ENCODE peak calls at places on chromosomes 6 and 20, in six cellular contexts. H is A549, Q is K562, S is GM12878, E is transverse colon, X is suprapubic skin. P is an unnamed sample.

GRCh38 chr6:3026811-3027626 is 27.3 kb downstream of the NQO2 start:
- DNase-seq in H (no peak), Q (peak), S (peak), E (peak), X (no peak), P (no peak)

GRCh38 chr6:157622427-157622826 is 200.6 kb upstream of the SNX9 start:
- DNase-seq in Q (no peak), E (no peak), H (no peak), X (peak), S (no peak), P (no peak)

GRCh38 chr6:158648682-158649131 is 1.1 kb upstream of the SYTL3 start:
- DNase-seq in S (peak), H (no peak), X (no peak), E (no peak), Q (no peak), P (no peak)

GRCh38 chr6:117534974-117535373 is 52.5 kb downstream of the DCBLD1 start:
- DNase-seq in X (no peak), S (no peak), H (no peak), Q (no peak), E (no peak), P (no peak)

GRCh38 chr20:58228484-58229197 is at the start of gene ANKRD60:
- DNase-seq in X (peak), S (no peak), Q (peak), E (no peak), H (no peak), P (no peak)

GRCh38 chr6:97049254-97050004 is 124.9 kb downstream of the KLHL32 start:
- DNase-seq in H (no peak), S (peak), X (no peak), E (no peak), Q (no peak), P (no peak)

GRCh38 chr6:93721386-93722048 is 302.2 kb upstream of the EPHA7 start:
- DNase-seq in S (no peak), H (no peak), Q (no peak), E (no peak), X (no peak), P (no peak)

GRCh38 chr6:121791396-121792315 is 356.2 kb downstream of the GJA1 start:
- DNase-seq in H (no peak), S (no peak), E (no peak), X (no peak), Q (no peak), P (no peak)

GRCh38 chr6:168165373-168165772 is 86.4 kb upstream of the FRMD1 start:
- DNase-seq in E (no peak), Q (no peak), S (no peak), H (no peak), X (peak), P (no peak)

GRCh38 chr6:85764844-85765243 is 122.2 kb upstream of the SYNCRIP start:
- DNase-seq in Q (no peak), X (no peak), H (no peak), E (no peak), S (no peak), P (no peak)

GRCh38 chr20:10074513-10074912 is 39.7 kb downstream of the ANKEF1 start:
- DNase-seq in E (no peak), S (no peak), H (peak), X (no peak), Q (no peak), P (peak)

GRCh38 chr20:22374678-22375590 is 209.4 kb downstream of the FOXA2 start:
- DNase-seq in S (no peak), E (no peak), X (no peak), H (no peak), Q (no peak), P (no peak)

GRCh38 chr6:133837801-133838349 is 51.0 kb upstream of the TCF21 start:
- DNase-seq in E (peak), Q (peak), H (peak), X (no peak), S (no peak), P (peak)

GRCh38 chr6:132084811-132085509 is 133.8 kb upstream of the CCN2 start:
- DNase-seq in E (no peak), X (no peak), S (peak), H (no peak), Q (no peak), P (no peak)

GRCh38 chr6:47152666-47153065 is 110.5 kb upstream of the ADGRF1 start:
- DNase-seq in Q (no peak), H (no peak), X (no peak), E (no peak), S (no peak), P (no peak)

GRCh38 chr20:33830371-33830770 is 19.2 kb downstream of the CHMP4B start:
- DNase-seq in S (no peak), Q (no peak), X (no peak), H (no peak), E (peak), P (no peak)

GRCh38 chr6:17042422-17043147 is 59.3 kb upstream of the STMND1 start:
- DNase-seq in H (peak), S (no peak), E (peak), X (no peak), Q (no peak), P (no peak)

GRCh38 chr20:16397053-16397452 is 176.2 kb downstream of the KIF16B start:
- DNase-seq in S (no peak), X (no peak), Q (no peak), H (no peak), E (no peak), P (peak)

GRCh38 chr6:14440891-14441358 is 323.4 kb downstream of the CD83 start:
- DNase-seq in H (no peak), X (no peak), S (no peak), E (no peak), Q (no peak), P (no peak)

GRCh38 chr6:42177514-42178364 is 4.6 kb downstream of the GUCA1A start:
- DNase-seq in S (no peak), X (no peak), E (no peak), H (no peak), Q (peak), P (no peak)

GRCh38 chr6:548517-548916 is 108.4 kb downstream of the HUS1B start:
- DNase-seq in Q (no peak), X (no peak), E (no peak), H (no peak), S (no peak), P (no peak)

GRCh38 chr6:4861564-4861963 is 85.4 kb downstream of the CDYL start:
- DNase-seq in X (no peak), Q (no peak), E (no peak), S (no peak), H (no peak), P (no peak)

DNA sequence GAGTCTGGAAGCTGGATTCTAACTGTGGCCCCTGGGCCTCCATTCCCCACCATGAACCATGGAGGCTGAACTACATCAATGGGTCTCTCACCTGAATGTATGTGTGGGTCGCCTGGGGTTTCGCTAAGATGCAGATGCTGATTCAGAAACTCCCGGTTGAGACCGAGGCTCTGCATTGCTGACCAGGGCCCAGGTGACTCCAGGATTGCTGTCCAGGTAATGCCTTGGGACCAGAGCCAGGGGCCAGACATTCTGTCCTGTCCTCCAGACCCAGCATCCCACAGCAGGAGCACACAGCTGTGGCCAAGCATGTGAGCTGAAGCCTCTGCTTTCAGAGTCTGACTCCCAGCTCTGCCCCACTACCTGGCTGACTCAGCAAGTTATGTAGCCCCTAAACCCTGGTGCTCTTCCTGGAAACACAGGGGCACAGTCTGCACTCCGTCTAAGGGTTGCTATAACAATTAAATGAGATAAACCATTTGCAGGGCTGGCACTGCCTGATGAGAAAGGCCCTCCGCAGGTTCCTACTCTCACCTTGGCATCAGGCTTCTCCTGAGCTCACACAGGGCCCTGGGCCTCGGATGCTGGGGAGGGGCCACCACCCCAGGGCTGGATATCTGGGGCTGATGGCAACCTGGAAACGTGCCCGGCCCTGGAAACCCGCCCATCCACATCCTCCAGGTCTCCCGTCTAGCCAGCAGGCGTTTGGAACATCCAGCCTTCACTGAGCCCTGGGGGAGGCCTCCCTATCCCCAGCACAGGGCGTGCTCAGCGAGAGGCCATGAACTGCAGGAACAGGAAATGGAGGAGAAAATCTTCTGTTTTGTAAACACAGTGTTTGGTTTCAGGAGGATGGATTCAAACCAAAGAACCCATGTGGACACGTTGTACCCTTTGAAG is 175.7 kb downstream of the DLL1 start:
- DNase-seq in X (peak), S (no peak), H (no peak), E (no peak), Q (no peak), P (no peak)
- H3K4me3 ChIP-seq in X (no peak), S (no peak), H (no peak), E (no peak), Q (no peak), P (no peak)

GRCh38 chr20:14765370-14765701 is 427.9 kb upstream of the FLRT3 start:
- DNase-seq in E (no peak), Q (no peak), H (no peak), X (no peak), S (no peak), P (no peak)

GRCh38 chr20:14761903-14762302 is 424.5 kb upstream of the FLRT3 start:
- DNase-seq in X (no peak), H (no peak), Q (no peak), S (no peak), E (no peak), P (no peak)

DNA sequence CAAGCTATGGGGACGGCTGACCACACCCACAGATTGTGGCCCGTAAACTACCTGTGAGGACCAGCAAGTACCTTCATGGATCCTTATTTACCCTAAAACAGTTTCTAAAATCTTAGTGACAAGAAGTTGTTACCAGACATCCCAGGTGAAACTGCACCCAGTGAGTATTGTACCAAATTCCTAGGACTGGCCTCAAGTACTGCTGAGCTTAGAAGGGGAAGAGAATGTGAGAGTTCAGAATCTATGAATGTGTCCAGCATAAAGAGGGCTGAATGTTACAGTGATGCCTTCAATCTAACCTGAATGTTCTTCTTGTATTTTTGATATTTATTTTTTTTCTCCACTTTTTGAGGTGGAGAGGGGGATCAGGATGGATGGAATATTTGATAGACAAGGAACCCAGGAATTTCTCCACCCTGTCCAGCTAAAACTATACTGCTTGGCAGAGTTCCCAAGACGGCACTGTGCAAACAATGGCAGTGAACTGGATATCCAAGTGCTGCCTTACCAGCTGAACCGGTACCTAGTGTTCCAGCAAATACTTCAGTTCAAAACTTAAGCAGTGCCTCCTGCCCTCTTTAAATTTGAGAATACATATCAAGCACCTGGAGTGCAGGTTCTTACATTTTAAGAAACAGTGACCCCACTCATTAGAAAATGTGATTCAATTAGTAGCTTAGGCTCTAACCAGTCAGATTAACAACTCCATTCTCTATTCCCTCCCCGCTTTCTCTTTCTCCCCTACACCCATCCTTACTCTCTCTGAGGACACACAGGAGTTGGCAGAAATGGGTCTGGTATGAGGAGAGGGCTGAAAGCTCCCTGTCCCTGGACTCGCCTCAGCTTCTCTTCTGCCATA is 427.3 kb upstream of the FLRT3 start:
- DNase-seq in Q (no peak), S (no peak), E (peak), X (no peak), H (no peak), P (no peak)
- TF ChIP-seq EP300 in Q (no peak), S (no peak), E (no peak), X (no peak), H (no peak), P (no peak)

GRCh38 chr20:25076731-25077609 is 5.0 kb downstream of the VSX1 start:
- DNase-seq in Q (no peak), X (no peak), H (peak), E (peak), S (no peak), P (no peak)
- H3K4me3 ChIP-seq in Q (no peak), X (peak), H (peak), E (peak), S (peak), P (peak)

DNA sequence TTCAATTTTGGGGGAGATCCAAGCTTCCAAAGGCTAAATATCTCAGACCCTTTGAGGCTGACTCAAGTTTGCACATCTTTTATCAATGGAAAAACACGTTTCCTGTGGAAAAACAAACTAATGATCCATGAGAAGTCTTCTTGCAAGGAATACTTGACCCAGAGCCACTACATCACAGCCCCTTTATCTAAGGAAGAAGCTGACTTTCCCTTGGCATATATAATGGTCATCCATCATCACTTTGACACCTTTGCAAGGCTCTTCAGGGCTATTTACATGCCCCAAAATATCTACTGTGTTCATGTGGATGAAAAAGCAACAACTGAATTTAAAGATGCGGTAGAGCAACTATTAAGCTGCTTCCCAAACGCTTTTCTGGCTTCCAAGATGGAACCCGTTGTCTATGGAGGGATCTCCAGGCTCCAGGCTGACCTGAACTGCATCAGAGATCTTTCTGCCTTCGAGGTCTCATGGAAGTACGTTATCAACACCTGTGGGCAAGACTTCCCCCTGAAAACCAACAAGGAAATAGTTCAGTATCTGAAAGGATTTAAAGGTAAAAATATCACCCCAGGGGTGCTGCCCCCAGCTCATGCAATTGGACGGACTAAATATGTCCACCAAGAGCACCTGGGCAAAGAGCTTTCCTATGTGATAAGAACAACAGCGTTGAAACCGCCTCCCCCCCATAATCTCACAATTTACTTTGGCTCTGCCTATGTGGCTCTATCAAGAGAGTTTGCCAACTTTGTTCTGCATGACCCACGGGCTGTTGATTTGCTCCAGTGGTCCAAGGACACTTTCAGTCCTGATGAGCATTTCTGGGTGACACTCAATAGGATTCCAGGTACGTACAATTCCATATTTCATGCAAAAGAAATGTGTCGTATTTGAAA is 35.6 kb downstream of the GCNT2 start:
- DNase-seq in H (no peak), X (peak), Q (no peak), S (no peak), E (no peak), P (no peak)
- TF ChIP-seq EP300 in H (no peak), X (no peak), Q (no peak), S (no peak), E (no peak), P (no peak)